ENCODE peak calls at places on chromosomes 7 and 10, in five cellular contexts. B is body of pancreas, O is MG63, G is PC-9, U is GM23248. R is an unnamed sample.
A peak's percentile ranks its signal among the peaks of the same experiment; 100 is the strongest.

GRCh38 chr7:514651-515598 is 4.7 kb downstream of the PDGFA start:
- DNase-seq in B (peak; percentile 66), O (no peak), G (no peak), U (no peak), R (no peak)

GRCh38 chr7:134695321-134695860 is 48.7 kb downstream of the BPGM start:
- DNase-seq in B (no peak), O (peak; percentile 69), G (no peak), U (peak; percentile 76), R (no peak)

GRCh38 chr10:29501692-29502091 is 133.1 kb downstream of the SVIL start:
- DNase-seq in B (no peak), O (peak; percentile 77), G (peak; percentile 48), U (peak; percentile 96), R (no peak)

GRCh38 chr7:110804501-110804900 is 286.4 kb upstream of the LRRN3 start:
- DNase-seq in B (no peak), O (no peak), G (no peak), U (no peak), R (no peak)

GRCh38 chr10:34628174-34628802 is 186.8 kb downstream of the PARD3 start:
- DNase-seq in B (peak; percentile 59), O (no peak), G (no peak), U (no peak), R (no peak)

GRCh38 chr10:97549587-97550322 is 22.8 kb upstream of the ANKRD2 start:
- DNase-seq in B (no peak), O (no peak), G (no peak), U (peak; percentile 34), R (no peak)

GRCh38 chr10:6037422-6037821 is 24.7 kb downstream of the IL2RA start:
- DNase-seq in B (no peak), O (no peak), G (no peak), U (no peak), R (peak; percentile 53)

GRCh38 chr10:100779329-100779728 is 33.9 kb downstream of the PAX2 start:
- DNase-seq in B (no peak), O (no peak), G (no peak), U (no peak), R (no peak)

GRCh38 chr10:102068216-102068615 is 3.1 kb downstream of the HPS6 start:
- DNase-seq in B (peak; percentile 59), O (peak; percentile 13), G (no peak), U (peak; percentile 37), R (no peak)

GRCh38 chr10:73096041-73096451 is 620 bp downstream of the P4HA1 start:
- DNase-seq in B (peak; percentile 67), O (peak; percentile 74), G (peak; percentile 70), U (peak; percentile 93), R (peak; percentile 66)

GRCh38 chr10:112775892-112776679 is 174.0 kb upstream of the TCF7L2 start:
- DNase-seq in B (peak; percentile 24), O (no peak), G (no peak), U (no peak), R (no peak)

GRCh38 chr7:124784879-124785818 is 19.6 kb upstream of the GPR37 start:
- DNase-seq in B (peak; percentile 67), O (peak; percentile 33), G (peak; percentile 45), U (peak; percentile 75), R (no peak)

GRCh38 chr7:44196450-44196872 is 4.3 kb upstream of the YKT6 start:
- DNase-seq in B (no peak), O (peak; percentile 28), G (peak; percentile 48), U (peak; percentile 78), R (peak; percentile 36)

GRCh38 chr10:120131183-120131582 is 238.7 kb downstream of the SEC23IP start:
- DNase-seq in B (no peak), O (no peak), G (no peak), U (peak; percentile 22), R (no peak)

GRCh38 chr10:56116684-56117083 is 244.4 kb downstream of the ZWINT start:
- DNase-seq in B (no peak), O (no peak), G (no peak), U (no peak), R (no peak)

GRCh38 chr7:142873281-142873784 is 12.2 kb downstream of the TRPV6 start:
- DNase-seq in B (peak; percentile 49), O (no peak), G (no peak), U (no peak), R (no peak)

GRCh38 chr10:86439544-86439943 is 72.9 kb upstream of the GRID1 start:
- DNase-seq in B (peak; percentile 65), O (peak; percentile 43), G (no peak), U (peak; percentile 89), R (no peak)

GRCh38 chr7:21941570-21942224 is 4.0 kb downstream of the CDCA7L start:
- DNase-seq in B (no peak), O (peak; percentile 41), G (no peak), U (peak; percentile 72), R (peak; percentile 5)

GRCh38 chr7:43750016-43750887 is 8.2 kb upstream of the BLVRA start:
- DNase-seq in B (no peak), O (peak; percentile 51), G (no peak), U (no peak), R (no peak)

GRCh38 chr7:128835231-128835751 is 5.1 kb downstream of the FLNC start:
- DNase-seq in B (no peak), O (no peak), G (no peak), U (no peak), R (no peak)

GRCh38 chr7:90655566-90655965 is 59.4 kb downstream of the CDK14 start:
- DNase-seq in B (no peak), O (peak; percentile 40), G (no peak), U (peak; percentile 79), R (no peak)

GRCh38 chr10:98312816-98313215 is 44.8 kb upstream of the LOXL4 start:
- DNase-seq in B (no peak), O (no peak), G (no peak), U (no peak), R (no peak)

GRCh38 chr7:22675917-22676343 is 51.1 kb upstream of the IL6 start:
- DNase-seq in B (no peak), O (no peak), G (no peak), U (no peak), R (no peak)

GRCh38 chr7:7970113-7970619 is 1.6 kb downstream of the GLCCI1 start:
- DNase-seq in B (no peak), O (no peak), G (no peak), U (peak; percentile 22), R (no peak)

GRCh38 chr7:7970620-7971307 is 2.2 kb downstream of the GLCCI1 start:
- DNase-seq in B (no peak), O (peak; percentile 10), G (no peak), U (peak; percentile 28), R (no peak)

GRCh38 chr7:7971308-7972040 is 2.9 kb downstream of the GLCCI1 start:
- DNase-seq in B (no peak), O (no peak), G (no peak), U (no peak), R (no peak)

GRCh38 chr7:7972128-7972527 is 3.5 kb downstream of the GLCCI1 start:
- DNase-seq in B (no peak), O (no peak), G (no peak), U (no peak), R (no peak)

GRCh38 chr7:7972927-7973594 is 4.5 kb downstream of the GLCCI1 start:
- DNase-seq in B (no peak), O (no peak), G (no peak), U (no peak), R (no peak)
- H3K4me3 ChIP-seq in B (no peak overlapping the region), O (no peak overlapping the region), G (no peak overlapping the region), U (no peak overlapping the region), R (peak overlapping the region; percentile 99)

GRCh38 chr10:129838794-129839193 is 125.3 kb downstream of the EBF3 start:
- DNase-seq in B (no peak), O (no peak), G (no peak), U (no peak), R (no peak)
- H3K9me3 ChIP-seq in B (no peaks in the 10 kb centered on the region), O (no peaks in the 10 kb centered on the region), G (no peaks in the 10 kb centered on the region), U (no peaks in the 10 kb centered on the region), R (no peaks in the 10 kb centered on the region)

DNA sequence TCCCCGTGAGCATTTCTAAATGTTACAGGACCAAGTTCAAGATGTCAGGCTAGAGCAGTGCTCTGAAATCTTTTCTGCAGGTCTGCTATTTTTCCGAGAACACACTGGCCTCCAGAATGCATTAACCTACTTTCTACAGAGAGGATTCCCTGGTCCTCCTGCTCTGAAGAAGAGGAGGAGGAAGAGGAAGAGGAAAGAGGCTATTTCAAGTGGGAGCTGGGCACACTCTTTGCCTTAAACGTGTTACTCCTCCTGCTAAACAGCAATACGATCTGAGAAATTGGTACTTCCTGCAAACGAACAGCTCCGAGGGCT is 157.4 kb downstream of the FRMD4A start:
- DNase-seq in B (no peak), O (no peak), G (no peak), U (peak; percentile 54), R (peak; percentile 12)
- H3K4me3 ChIP-seq in B (no peak overlapping the region), O (peak overlapping the region; percentile 50), G (peak overlapping the region; percentile 49), U (peak overlapping the region; percentile 74), R (peak overlapping the region; percentile 75)

GRCh38 chr7:57820477-57820876 is 370.5 kb downstream of the ZNF716 start:
- DNase-seq in B (no peak), O (no peak), G (no peak), U (no peak), R (no peak)

GRCh38 chr7:57819491-57819981 is 369.6 kb downstream of the ZNF716 start:
- DNase-seq in B (no peak), O (no peak), G (no peak), U (no peak), R (no peak)

DNA sequence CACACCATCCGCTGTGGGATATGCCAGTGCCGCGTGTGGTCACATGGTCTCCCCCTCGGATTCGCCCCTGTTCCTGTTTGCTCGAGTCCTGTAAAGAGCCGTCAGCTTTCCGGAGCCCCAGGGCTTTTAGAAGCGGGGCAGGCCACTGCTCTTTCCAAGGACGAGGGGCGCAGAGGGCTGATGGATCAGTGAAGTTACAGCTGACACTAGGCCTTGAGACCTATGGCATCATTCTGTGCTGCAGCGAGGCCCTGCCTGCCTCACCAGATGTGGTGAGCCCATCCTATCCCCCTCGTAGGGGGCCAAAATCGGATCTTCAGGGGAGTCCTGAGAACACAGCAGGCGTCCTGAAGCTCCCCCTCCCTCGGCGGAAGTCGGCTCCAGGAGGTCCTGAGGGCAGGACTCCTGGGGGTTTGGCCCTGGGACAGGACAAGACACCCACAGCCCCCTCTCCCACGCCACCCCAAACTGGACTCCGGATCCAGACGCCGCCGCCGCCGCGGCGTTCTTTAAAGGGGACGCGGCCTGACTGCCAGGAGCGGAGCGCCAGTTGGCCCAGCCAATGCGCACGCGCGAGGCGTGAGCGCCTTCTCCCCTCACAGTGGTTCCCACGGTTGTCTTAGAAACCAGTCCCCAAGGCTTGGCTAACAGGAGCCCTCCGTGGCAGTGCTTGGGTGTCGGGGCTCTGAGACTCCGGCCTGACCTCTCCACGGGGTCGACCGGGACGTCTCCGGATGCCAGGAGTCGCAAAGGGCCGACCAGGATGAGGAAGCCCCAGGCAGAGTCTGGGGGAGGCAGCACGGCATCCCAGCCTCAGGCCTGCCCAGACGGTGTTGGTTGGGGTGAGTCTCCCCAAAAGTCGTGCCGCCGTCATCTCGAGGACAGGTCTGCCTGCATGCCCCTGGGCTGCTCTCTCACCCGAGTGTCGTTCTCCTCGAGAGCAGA is 371.7 kb downstream of the ZNF716 start:
- DNase-seq in B (no peak), O (no peak), G (no peak), U (no peak), R (no peak)
- H3K9me3 ChIP-seq in B (no peaks in the 10 kb centered on the region), O (no peaks in the 10 kb centered on the region), G (no peaks in the 10 kb centered on the region), U (no peaks in the 10 kb centered on the region), R (no peaks in the 10 kb centered on the region)

GRCh38 chr10:114140036-114140435 is 34.0 kb downstream of the CCDC186 start:
- DNase-seq in B (no peak), O (no peak), G (no peak), U (no peak), R (no peak)
- H3K4me3 ChIP-seq in B (no peak overlapping the region), O (no peak overlapping the region), G (no peak overlapping the region), U (no peak overlapping the region), R (no peak overlapping the region)